ENCODE peak calls at places on chromosomes 3 and 15, in ten cellular contexts. O is astrocyte; S is body of pancreas; L is CD8-positive, alpha-beta T cell; Q is Peyer's patch; N is astrocyte of the cerebellum; T is left lung; B is GM23338; R is brain microvascular endothelial cell; Y is heart left ventricle. K is an unnamed sample.

GRCh38 chr3:45790611-45791010 is 5.7 kb downstream of the SLC6A20 start:
- DNase-seq in O (no peak), S (no peak), L (no peak), Q (no peak), N (no peak), T (no peak), B (no peak), R (no peak), Y (no peak), K (no peak)

GRCh38 chr15:95247068-95247984 is 1016.0 kb downstream of the MCTP2 start:
- DNase-seq in O (peak), S (no peak), L (no peak), Q (no peak), N (peak), T (no peak), B (no peak), R (peak), Y (no peak), K (peak)

GRCh38 chr3:186107148-186108105 is 1.5 kb downstream of the ETV5 start:
- DNase-seq in O (peak), S (peak), L (peak), Q (peak), N (peak), T (peak), B (peak), R (peak), Y (peak), K (no peak)

GRCh38 chr3:183991403-183991802 is 26.3 kb downstream of the ABCC5 start:
- DNase-seq in O (no peak), S (no peak), L (no peak), Q (no peak), N (no peak), T (no peak), B (no peak), R (no peak), Y (no peak), K (no peak)

GRCh38 chr15:78360426-78360825 is 20.3 kb downstream of the CRABP1 start:
- DNase-seq in O (no peak), S (no peak), L (no peak), Q (no peak), N (no peak), T (no peak), B (peak), R (no peak), Y (peak), K (no peak)

GRCh38 chr15:99734575-99734974 is 1.3 kb upstream of the LYSMD4 start:
- DNase-seq in O (no peak), S (no peak), L (no peak), Q (no peak), N (no peak), T (no peak), B (no peak), R (no peak), Y (no peak), K (no peak)

GRCh38 chr15:66006986-66007385 is 137.7 kb downstream of the RAB11A start:
- DNase-seq in O (peak), S (no peak), L (no peak), Q (no peak), N (peak), T (no peak), B (no peak), R (no peak), Y (no peak), K (peak)

GRCh38 chr3:15645740-15646490 is 44.4 kb downstream of the BTD start:
- DNase-seq in O (peak), S (no peak), L (no peak), Q (no peak), N (no peak), T (no peak), B (no peak), R (peak), Y (no peak), K (peak)

GRCh38 chr3:8490079-8490552 is 11.5 kb upstream of the LMCD1 start:
- DNase-seq in O (peak), S (no peak), L (no peak), Q (no peak), N (peak), T (no peak), B (no peak), R (peak), Y (no peak), K (peak)

GRCh38 chr3:32334675-32335074 is 57.0 kb upstream of the CMTM7 start:
- DNase-seq in O (no peak), S (no peak), L (peak), Q (peak), N (no peak), T (no peak), B (peak), R (no peak), Y (no peak), K (no peak)

GRCh38 chr15:42992626-42993025 is 72.0 kb upstream of the TTBK2 start:
- DNase-seq in O (no peak), S (no peak), L (no peak), Q (no peak), N (no peak), T (no peak), B (no peak), R (no peak), Y (no peak), K (no peak)

GRCh38 chr3:71129611-71130515 is 453.7 kb downstream of the FOXP1 start:
- DNase-seq in O (peak), S (no peak), L (peak), Q (no peak), N (no peak), T (no peak), B (peak), R (peak), Y (no peak), K (no peak)

GRCh38 chr3:149480326-149481017 is 6.0 kb downstream of the TM4SF4 start:
- DNase-seq in O (peak), S (peak), L (no peak), Q (peak), N (peak), T (peak), B (peak), R (peak), Y (peak), K (no peak)

GRCh38 chr15:51952805-51953204 is 18.8 kb downstream of the LEO1 start:
- DNase-seq in O (no peak), S (no peak), L (no peak), Q (no peak), N (no peak), T (no peak), B (no peak), R (no peak), Y (no peak), K (no peak)

GRCh38 chr3:53169045-53169831 is 8.2 kb downstream of the PRKCD start:
- DNase-seq in O (no peak), S (no peak), L (no peak), Q (no peak), N (no peak), T (peak), B (peak), R (no peak), Y (no peak), K (no peak)

GRCh38 chr3:47250309-47251060 is 32.1 kb downstream of the KIF9 start:
- DNase-seq in O (no peak), S (peak), L (no peak), Q (no peak), N (no peak), T (no peak), B (peak), R (peak), Y (peak), K (no peak)

GRCh38 chr15:23564798-23565394 is 578 bp upstream of the MKRN3 start:
- DNase-seq in O (peak), S (no peak), L (no peak), Q (no peak), N (no peak), T (no peak), B (no peak), R (no peak), Y (no peak), K (no peak)

GRCh38 chr3:143139786-143140185 is 20.2 kb downstream of the CHST2 start:
- DNase-seq in O (peak), S (no peak), L (no peak), Q (no peak), N (no peak), T (no peak), B (no peak), R (peak), Y (peak), K (no peak)

GRCh38 chr3:184154909-184155643 is at the start of gene DVL3:
- DNase-seq in O (peak), S (peak), L (peak), Q (peak), N (no peak), T (peak), B (peak), R (peak), Y (peak), K (no peak)

GRCh38 chr15:59360305-59360704 is 12.4 kb downstream of the MYO1E start:
- DNase-seq in O (no peak), S (no peak), L (no peak), Q (no peak), N (no peak), T (no peak), B (peak), R (no peak), Y (no peak), K (no peak)
- TF ChIP-seq CTCF in O (peak), S (no peak), L (no peak), Q (no peak), N (peak), T (no peak), B (peak), R (peak), Y (no peak), K (peak)

GRCh38 chr3:99637041-99637380 is 1.4 kb upstream of the COL8A1 start:
- DNase-seq in O (no peak), S (no peak), L (no peak), Q (no peak), N (no peak), T (no peak), B (peak), R (peak), Y (no peak), K (no peak)
- H3K4me3 ChIP-seq in O (peak), S (no peak), L (no peak), Q (no peak), N (peak), T (peak), B (peak), R (peak), Y (peak), K (peak)

GRCh38 chr15:74543583-74543982 is 2.6 kb downstream of the ARID3B start:
- DNase-seq in O (no peak), S (no peak), L (peak), Q (no peak), N (no peak), T (no peak), B (peak), R (no peak), Y (no peak), K (no peak)
- TF ChIP-seq CTCF in O (peak), S (no peak), L (peak), Q (peak), N (peak), T (no peak), B (peak), R (peak), Y (no peak), K (peak)

DNA sequence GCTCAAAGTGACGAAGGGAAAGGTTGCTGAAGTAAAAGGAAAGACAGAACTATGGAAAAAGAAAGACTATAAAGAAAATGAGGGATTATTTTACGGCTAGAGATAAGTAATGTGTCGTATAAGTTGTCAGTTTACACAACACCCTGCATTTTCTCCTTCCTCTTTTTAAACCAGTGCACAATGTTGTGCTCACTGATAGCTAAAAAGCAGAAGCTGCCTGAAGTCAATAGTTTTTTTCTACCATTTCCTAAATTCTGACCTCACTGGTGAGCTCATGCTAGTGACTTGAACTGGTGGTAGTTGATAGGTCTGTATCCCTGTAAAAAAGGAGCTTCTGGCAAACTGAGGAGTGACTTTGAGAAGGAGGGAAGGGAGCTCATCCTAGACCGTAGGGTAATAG is 368.6 kb upstream of the GBE1 start:
- DNase-seq in O (no peak), S (no peak), L (no peak), Q (no peak), N (no peak), T (no peak), B (no peak), R (no peak), Y (no peak), K (no peak)
- H3K4me3 ChIP-seq in O (no peak), S (no peak), L (no peak), Q (no peak), N (no peak), T (no peak), B (no peak), R (no peak), Y (no peak), K (no peak)

GRCh38 chr3:156381253-156381652 is 173.7 kb downstream of the SSR3 start:
- DNase-seq in O (no peak), S (no peak), L (no peak), Q (no peak), N (no peak), T (no peak), B (no peak), R (no peak), Y (no peak), K (no peak)

GRCh38 chr3:156378871-156379270 is 176.0 kb downstream of the SSR3 start:
- DNase-seq in O (no peak), S (no peak), L (no peak), Q (no peak), N (no peak), T (no peak), B (no peak), R (no peak), Y (no peak), K (no peak)

GRCh38 chr3:156379327-156379726 is 175.6 kb downstream of the SSR3 start:
- DNase-seq in O (no peak), S (no peak), L (no peak), Q (no peak), N (no peak), T (no peak), B (no peak), R (no peak), Y (no peak), K (no peak)

GRCh38 chr3:156383433-156384025 is 171.4 kb downstream of the SSR3 start:
- DNase-seq in O (no peak), S (no peak), L (no peak), Q (no peak), N (no peak), T (no peak), B (no peak), R (no peak), Y (peak), K (no peak)

DNA sequence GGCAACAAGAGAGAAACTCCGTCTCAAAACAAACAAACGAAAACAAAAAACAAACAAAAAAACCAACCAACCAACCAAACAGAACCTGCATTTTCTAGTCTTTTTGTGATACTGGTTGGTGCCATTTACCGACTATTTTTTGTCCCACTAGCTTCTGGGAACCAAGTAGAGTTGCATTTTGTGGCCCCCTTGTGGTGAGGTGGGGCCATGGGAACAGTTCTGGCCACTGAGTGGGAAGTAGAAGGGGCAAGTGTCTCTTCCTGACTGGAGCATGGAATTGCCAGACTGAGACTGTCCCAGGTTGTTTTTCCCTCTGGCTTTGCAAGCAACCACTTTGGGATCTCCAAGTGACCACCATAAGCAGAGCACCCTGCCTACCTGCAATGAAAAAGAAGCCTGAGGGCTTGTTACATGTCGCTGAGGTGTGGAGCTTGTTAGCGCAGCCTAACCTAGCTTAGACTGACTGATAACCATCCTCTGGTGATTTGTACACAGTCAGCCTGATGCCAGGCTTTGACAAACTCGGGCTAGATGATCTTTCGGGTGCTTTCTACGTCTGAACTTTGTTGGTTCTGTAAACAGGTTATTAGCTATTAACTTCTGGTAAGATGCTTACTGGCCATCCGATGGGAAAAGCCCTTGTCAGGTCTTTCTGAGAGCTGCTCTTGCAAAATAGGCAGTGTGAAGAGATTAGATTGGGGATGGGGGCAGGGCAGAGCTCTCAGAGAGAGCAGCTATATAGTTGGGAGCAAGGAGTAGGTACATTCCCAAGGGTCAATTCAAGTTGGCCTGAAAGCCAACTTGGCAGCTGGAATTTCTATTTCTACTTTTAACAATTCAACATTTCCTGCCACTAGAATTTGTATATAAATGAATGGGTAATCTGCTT is 172.2 kb downstream of the SSR3 start:
- DNase-seq in O (no peak), S (peak), L (no peak), Q (no peak), N (no peak), T (no peak), B (peak), R (peak), Y (no peak), K (no peak)
- TF ChIP-seq CTCF in O (peak), S (peak), L (no peak), Q (peak), N (peak), T (peak), B (peak), R (peak), Y (no peak), K (peak)

GRCh38 chr15:70902105-70902504 is 9.5 kb downstream of the LRRC49 start:
- DNase-seq in O (peak), S (no peak), L (no peak), Q (no peak), N (peak), T (no peak), B (no peak), R (peak), Y (no peak), K (peak)
- H3K4me3 ChIP-seq in O (no peak), S (no peak), L (no peak), Q (no peak), N (no peak), T (no peak), B (no peak), R (no peak), Y (no peak), K (no peak)

GRCh38 chr3:131526801-131527347 is 24.1 kb upstream of the MRPL3 start:
- DNase-seq in O (peak), S (peak), L (no peak), Q (no peak), N (no peak), T (peak), B (peak), R (peak), Y (peak), K (no peak)
- TF ChIP-seq CTCF in O (peak), S (no peak), L (no peak), Q (no peak), N (peak), T (peak), B (peak), R (peak), Y (no peak), K (peak)

K was measured in epithelial cell of proximal tubule.